ENCODE peak calls at places on chromosomes 12 and 14, in four cellular contexts. P is CD4-positive, alpha-beta T cell; L is psoas muscle; S is B cell. B is an unnamed sample.

GRCh38 chr14:68535404-68536024 is 257.4 kb downstream of the ZFP36L1 start:
- DNase-seq in L (no peak), P (no peak), S (no peak), B (no peak)

GRCh38 chr14:91005716-91006115 is 54.7 kb downstream of the RPS6KA5 start:
- DNase-seq in P (no peak), L (no peak), S (no peak), B (no peak)

GRCh38 chr12:49903700-49904423 is at the start of gene FAIM2:
- DNase-seq in P (peak), L (peak), S (no peak), B (peak)

GRCh38 chr14:102323102-102323501 is 3.6 kb downstream of the ZNF839 start:
- DNase-seq in S (no peak), L (peak), P (no peak), B (no peak)

GRCh38 chr14:102508410-102508773 is 1.2 kb downstream of the ANKRD9 start:
- DNase-seq in P (no peak), S (no peak), L (peak), B (no peak)

GRCh38 chr12:94204647-94205247 is 56.4 kb downstream of the PLXNC1 start:
- DNase-seq in L (no peak), P (no peak), S (no peak), B (no peak)

GRCh38 chr12:53122961-53123468 is 19.7 kb downstream of the SOAT2 start:
- DNase-seq in L (no peak), P (no peak), S (no peak), B (no peak)

GRCh38 chr14:35678403-35679028 is 130.6 kb downstream of the RALGAPA1 start:
- DNase-seq in S (no peak), P (no peak), L (no peak), B (no peak)

GRCh38 chr14:52678591-52678990 is 16.8 kb downstream of the ERO1A start:
- DNase-seq in S (no peak), P (no peak), L (no peak), B (no peak)

GRCh38 chr14:35480119-35480769 is 53.7 kb upstream of the INSM2 start:
- DNase-seq in S (no peak), P (no peak), L (no peak), B (no peak)

GRCh38 chr12:121598672-121599287 is 18.0 kb upstream of the KDM2B start:
- DNase-seq in P (no peak), S (no peak), L (no peak), B (no peak)

GRCh38 chr12:97312570-97313135 is 150.0 kb upstream of the RMST start:
- DNase-seq in L (no peak), S (no peak), P (no peak), B (no peak)
- TF ChIP-seq CTCF in L (no peak), S (no peak), P (no peak), B (peak)

GRCh38 chr12:118448341-118448740 is 72.0 kb downstream of the SUDS3 start:
- DNase-seq in P (no peak), L (no peak), S (no peak), B (no peak)

GRCh38 chr12:118447181-118447580 is 70.8 kb downstream of the SUDS3 start:
- DNase-seq in L (no peak), P (no peak), S (no peak), B (no peak)

GRCh38 chr12:118446247-118446646 is 69.9 kb downstream of the SUDS3 start:
- DNase-seq in P (no peak), S (no peak), L (no peak), B (no peak)
- TF ChIP-seq CTCF in P (no peak), S (no peak), L (no peak), B (no peak)

GRCh38 chr14:31749275-31749674 is 188.1 kb downstream of the NUBPL start:
- DNase-seq in L (no peak), P (no peak), S (no peak), B (no peak)

GRCh38 chr14:31746326-31746725 is 185.1 kb downstream of the NUBPL start:
- DNase-seq in S (no peak), L (no peak), P (no peak), B (no peak)

GRCh38 chr14:31740688-31741087 is 179.5 kb downstream of the NUBPL start:
- DNase-seq in P (no peak), S (no peak), L (no peak), B (no peak)

DNA sequence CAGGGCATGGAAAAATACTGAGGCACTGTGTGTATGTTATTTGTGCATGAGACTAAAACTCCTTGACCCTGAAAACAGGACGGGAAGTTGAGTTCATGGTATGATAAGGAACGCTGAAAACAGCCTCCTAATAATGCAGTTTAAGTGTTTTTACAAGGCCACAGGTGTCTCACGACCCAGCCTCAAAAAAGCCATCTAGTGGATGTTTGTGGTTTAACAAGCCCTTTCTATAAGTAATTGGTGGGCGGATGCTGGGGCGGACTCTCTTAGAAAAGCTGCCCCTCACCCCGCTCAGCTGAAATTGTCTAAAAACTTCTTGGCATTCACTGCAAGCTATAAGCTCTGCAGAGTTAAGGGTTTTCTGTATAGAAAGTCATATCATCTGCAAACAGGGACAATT is 184.5 kb downstream of the NUBPL start:
- DNase-seq in L (no peak), S (no peak), P (no peak), B (no peak)
- TF ChIP-seq CTCF in L (no peak), S (no peak), P (no peak), B (no peak)

GRCh38 chr14:48974994-48975393 is 611.2 kb downstream of the RPS29 start:
- DNase-seq in S (no peak), L (no peak), P (no peak), B (no peak)
- TF ChIP-seq CTCF in S (no peak), L (no peak), P (no peak), B (no peak)

DNA sequence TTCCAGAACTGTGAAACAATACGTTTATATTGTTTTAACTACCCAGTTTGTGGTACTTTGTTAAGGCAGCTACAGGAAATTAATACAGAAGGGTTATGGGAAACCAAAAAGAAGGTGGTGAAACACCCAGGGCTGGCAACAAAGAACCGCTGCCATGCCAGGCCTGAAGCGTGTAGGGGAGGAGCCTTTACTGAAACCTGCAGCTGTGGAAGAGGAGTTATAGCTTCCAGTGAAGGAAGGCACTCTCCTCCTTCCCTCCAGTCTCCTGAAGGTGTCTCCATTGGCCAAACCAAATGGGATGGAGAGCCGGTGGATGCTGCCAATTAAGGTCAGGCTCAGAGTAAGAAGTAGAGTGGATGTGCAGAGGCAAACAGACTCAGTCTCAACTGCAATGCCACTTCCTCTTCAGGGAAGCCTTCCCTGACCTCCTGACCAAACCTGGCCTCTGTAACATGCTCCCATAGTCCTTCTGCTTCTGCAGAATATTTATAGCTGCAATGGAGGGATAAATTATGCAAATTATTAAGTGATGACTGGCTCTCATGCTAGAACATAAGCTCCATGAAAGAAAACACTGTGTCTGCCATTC is 168.3 kb downstream of the DAD1 start:
- DNase-seq in S (no peak), P (no peak), L (no peak), B (no peak)
- TF ChIP-seq CTCF in S (no peak), P (no peak), L (no peak), B (no peak)

GRCh38 chr14:101064718-101065117 is 161.2 kb upstream of the RTL1 start:
- DNase-seq in S (no peak), P (no peak), L (no peak), B (no peak)

GRCh38 chr14:101063121-101063520 is 159.6 kb upstream of the RTL1 start:
- DNase-seq in L (peak), P (no peak), S (no peak), B (no peak)

GRCh38 chr14:101065246-101065645 is 161.7 kb upstream of the RTL1 start:
- DNase-seq in P (no peak), S (no peak), L (peak), B (no peak)

GRCh38 chr14:101062611-101063010 is 159.1 kb upstream of the RTL1 start:
- DNase-seq in L (no peak), S (no peak), P (no peak), B (no peak)

GRCh38 chr14:101064121-101064661 is 160.7 kb upstream of the RTL1 start:
- DNase-seq in L (peak), P (no peak), S (no peak), B (no peak)
- TF ChIP-seq CTCF in L (no peak), P (no peak), S (no peak), B (no peak)

GRCh38 chr14:75002392-75003249 is at the start of gene EIF2B2:
- DNase-seq in L (peak), P (peak), S (peak), B (peak)
- TF ChIP-seq CTCF in L (peak), P (no peak), S (peak), B (no peak)

GRCh38 chr12:130133851-130134562 is 28.3 kb upstream of the FZD10 start:
- DNase-seq in L (peak), S (no peak), P (no peak), B (no peak)
- TF ChIP-seq CTCF in L (no peak), S (no peak), P (no peak), B (no peak)